ENCODE peak calls at places on chromosomes 2 and 18, in eight cellular contexts. A, Q, E, Z, J, B, D and I are unnamed samples.

GRCh38 chr18:75533954-75534353 is 106.5 kb upstream of the SMIM21 start:
- DNase-seq in A (no peak), Q (no peak), E (no peak), Z (no peak), J (no peak), B (no peak), D (no peak), I (no peak)

GRCh38 chr2:26477911-26478253 is at the start of gene OTOF:
- DNase-seq in A (no peak), Q (no peak), E (no peak), Z (no peak), J (no peak), B (no peak), D (no peak), I (no peak)

GRCh38 chr2:157267476-157267875 is 10.0 kb downstream of the GALNT5 start:
- DNase-seq in A (no peak), Q (no peak), E (no peak), Z (no peak), J (no peak), B (no peak), D (peak; percentile 61), I (no peak)

GRCh38 chr18:68733693-68734092 is 18.8 kb upstream of the TMX3 start:
- DNase-seq in A (no peak), Q (no peak), E (no peak), Z (no peak), J (no peak), B (no peak), D (no peak), I (no peak)

GRCh38 chr2:11955883-11956282 is 209.5 kb downstream of the LPIN1 start:
- DNase-seq in A (no peak), Q (no peak), E (no peak), Z (no peak), J (no peak), B (no peak), D (no peak), I (no peak)

GRCh38 chr2:172270278-172271079 is 156.9 kb upstream of the ITGA6 start:
- DNase-seq in A (no peak), Q (peak; percentile 82), E (no peak), Z (no peak), J (no peak), B (no peak), D (no peak), I (no peak)

GRCh38 chr18:11070593-11070992 is 78.8 kb downstream of the PIEZO2 start:
- DNase-seq in A (no peak), Q (no peak), E (no peak), Z (no peak), J (no peak), B (no peak), D (no peak), I (no peak)

GRCh38 chr18:21179590-21180220 is 62.3 kb upstream of the GREB1L start:
- DNase-seq in A (peak; percentile 23), Q (peak; percentile 34), E (no peak), Z (no peak), J (peak; percentile 58), B (no peak), D (peak; percentile 68), I (peak; percentile 16)

DNA sequence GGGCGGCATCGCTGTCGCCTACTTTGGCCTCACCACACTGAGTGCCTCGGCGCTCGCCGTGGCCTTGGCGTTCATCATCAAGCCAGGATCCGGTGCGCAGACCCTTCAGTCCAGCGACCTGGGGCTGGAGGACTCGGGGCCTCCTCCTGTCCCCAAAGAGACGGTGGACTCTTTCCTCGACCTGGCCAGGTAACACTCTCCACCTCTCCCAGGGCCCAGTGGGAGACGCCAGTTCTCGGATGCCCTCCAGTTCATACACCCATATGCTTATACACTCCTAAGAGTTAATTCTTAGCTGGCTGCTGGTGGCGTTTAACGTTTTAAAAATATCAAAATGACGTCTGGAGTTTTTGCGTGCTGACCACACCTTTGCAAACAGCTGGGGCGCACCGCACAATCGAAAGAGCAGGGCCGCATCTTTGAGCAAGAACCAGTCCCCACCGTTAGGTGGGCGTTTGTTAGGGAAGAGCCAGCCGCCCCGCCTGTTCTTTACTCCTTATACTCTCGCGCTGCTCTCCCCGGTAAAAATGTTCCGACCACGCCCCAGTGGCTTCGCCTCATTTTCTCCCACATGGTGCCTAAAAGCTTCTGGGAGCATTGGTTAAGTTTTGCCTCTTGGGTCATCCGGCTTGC is 899 bp downstream of the SLC1A4 start:
- DNase-seq in A (no peak), Q (peak; percentile 28), E (no peak), Z (no peak), J (no peak), B (no peak), D (peak; percentile 58), I (no peak)
- TF ChIP-seq POLR2A in A (no peak), Q (no peak), E (no peak), Z (no peak), J (no peak), B (no peak), D (no peak), I (no peak)

GRCh38 chr2:2705871-2706270 is 374.8 kb upstream of the MYT1L start:
- DNase-seq in A (no peak), Q (no peak), E (no peak), Z (no peak), J (no peak), B (no peak), D (no peak), I (no peak)

GRCh38 chr2:2706306-2706705 is 375.2 kb upstream of the MYT1L start:
- DNase-seq in A (no peak), Q (no peak), E (no peak), Z (no peak), J (no peak), B (no peak), D (peak; percentile 3), I (no peak)

GRCh38 chr2:2708575-2708974 is 377.5 kb upstream of the MYT1L start:
- DNase-seq in A (no peak), Q (no peak), E (no peak), Z (no peak), J (no peak), B (no peak), D (no peak), I (no peak)

GRCh38 chr2:2709091-2709770 is 378.2 kb upstream of the MYT1L start:
- DNase-seq in A (no peak), Q (no peak), E (no peak), Z (no peak), J (no peak), B (no peak), D (peak; percentile 3), I (no peak)

DNA sequence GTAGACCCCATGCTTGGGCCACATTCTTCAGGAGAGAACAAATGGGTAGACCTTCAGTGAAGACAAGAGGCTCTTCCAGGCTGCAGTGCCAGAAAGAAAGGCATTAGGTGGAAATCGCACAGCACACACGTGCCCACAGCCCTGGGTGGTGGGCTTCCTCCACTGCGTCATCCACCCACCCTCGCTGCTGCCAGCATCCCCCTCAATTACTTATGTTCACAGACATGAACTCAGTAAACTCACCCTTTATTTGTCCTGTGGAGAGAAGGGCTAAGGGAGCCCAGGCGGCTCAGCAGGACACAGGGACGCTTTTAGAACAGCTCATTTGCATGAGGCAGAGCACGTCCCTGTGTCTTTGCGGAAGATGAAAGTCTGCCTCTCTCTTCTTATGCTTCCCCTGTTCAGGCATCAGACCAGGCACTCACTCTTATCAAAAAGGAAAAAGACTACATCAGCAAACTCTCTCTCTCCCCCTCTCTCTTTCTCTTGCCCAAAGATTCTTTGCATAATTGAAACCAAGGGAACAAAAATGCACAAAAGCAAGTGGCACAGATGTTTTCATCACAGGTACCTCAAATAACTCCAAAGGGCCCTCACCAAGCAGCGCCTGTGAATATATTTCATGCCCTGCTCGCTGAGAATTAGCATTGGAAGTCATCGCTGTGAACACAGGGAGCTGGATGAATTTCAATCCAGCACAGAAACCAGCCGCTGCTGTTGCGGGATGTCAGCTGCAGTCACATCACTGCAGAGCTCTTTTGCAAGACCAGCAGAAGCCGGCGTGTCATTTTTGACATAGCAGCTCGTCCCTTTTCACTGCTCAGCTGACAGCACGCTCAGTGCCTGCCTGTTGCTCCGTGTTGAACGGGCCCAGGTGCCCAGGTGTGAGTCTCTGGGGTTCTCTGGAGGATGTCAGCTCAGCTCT is 376.3 kb upstream of the MYT1L start:
- DNase-seq in A (no peak), Q (no peak), E (no peak), Z (no peak), J (no peak), B (no peak), D (no peak), I (no peak)
- TF ChIP-seq POLR2AphosphoS5 in A (no peak), Q (no peak), E (no peak), Z (no peak), J (no peak), B (no peak), D (no peak), I (no peak)

GRCh38 chr2:74537140-74537539 is 7.4 kb downstream of the HTRA2 start:
- DNase-seq in A (no peak), Q (no peak), E (no peak), Z (no peak), J (no peak), B (no peak), D (no peak), I (no peak)

GRCh38 chr2:74534411-74534810 is 4.7 kb downstream of the HTRA2 start:
- DNase-seq in A (no peak), Q (no peak), E (no peak), Z (no peak), J (no peak), B (no peak), D (no peak), I (no peak)

GRCh38 chr2:74535440-74535965 is 5.8 kb downstream of the HTRA2 start:
- DNase-seq in A (no peak), Q (no peak), E (no peak), Z (no peak), J (no peak), B (no peak), D (no peak), I (no peak)

GRCh38 chr2:74538881-74539339 is 9.2 kb downstream of the HTRA2 start:
- DNase-seq in A (no peak), Q (no peak), E (no peak), Z (no peak), J (no peak), B (no peak), D (no peak), I (no peak)

GRCh38 chr2:74536166-74536950 is 6.6 kb downstream of the HTRA2 start:
- DNase-seq in A (no peak), Q (no peak), E (no peak), Z (no peak), J (no peak), B (no peak), D (no peak), I (no peak)
- TF ChIP-seq POLR2A in A (no peak), Q (no peak), E (no peak), Z (no peak), J (no peak), B (no peak), D (no peak), I (no peak)

DNA sequence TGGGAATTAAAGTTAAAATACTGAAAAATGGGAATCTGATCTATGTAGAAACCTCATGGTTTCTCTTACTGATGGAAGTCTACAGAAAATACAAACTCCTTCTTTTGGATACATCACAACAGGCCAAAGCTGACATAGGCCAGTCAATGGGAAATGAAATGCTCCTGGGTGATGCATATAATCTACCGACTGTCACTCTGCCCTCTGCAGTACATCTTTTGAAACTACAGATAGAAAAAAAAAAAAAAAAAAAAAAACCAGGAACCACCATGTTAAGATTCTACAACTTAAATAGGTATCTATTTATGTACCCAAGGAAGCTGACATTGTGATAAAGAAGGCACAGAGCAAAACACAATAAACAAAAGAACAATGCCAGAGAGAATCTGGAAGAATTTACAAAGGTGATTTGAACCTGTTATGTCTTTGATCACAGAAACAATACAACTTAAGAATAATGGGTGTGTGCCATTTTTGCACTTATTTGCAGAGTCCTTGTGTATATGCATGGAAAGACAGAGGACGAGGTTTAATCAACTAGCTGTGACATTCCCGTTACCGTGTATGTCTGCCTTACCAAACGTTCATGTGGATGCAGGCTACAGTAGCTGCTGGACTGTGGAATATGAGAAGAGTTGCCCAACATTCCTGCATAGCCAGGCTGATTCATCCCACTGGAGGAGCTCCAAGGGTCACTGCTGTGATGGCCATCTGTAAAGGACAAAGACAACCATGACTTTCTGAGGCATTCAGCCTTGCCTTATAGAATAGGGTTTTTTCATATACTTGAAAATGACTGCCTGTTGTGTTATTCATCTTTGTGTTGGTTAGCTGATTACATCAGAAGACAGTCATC is 312.7 kb downstream of the TCF4 start:
- DNase-seq in A (no peak), Q (no peak), E (no peak), Z (no peak), J (no peak), B (no peak), D (no peak), I (no peak)
- TF ChIP-seq POLR2AphosphoS5 in A (no peak), Q (no peak), E (no peak), Z (no peak), J (no peak), B (no peak), D (no peak), I (no peak)